ENCODE peak calls at places on chromosomes 11 and 22, in seven cellular contexts. Z, V, R, F, X, D and Q are unnamed samples.

GRCh38 chr11:37465221-37465620 is 867.2 kb upstream of the RAG2 start:
- DNase-seq in V (no peak), Z (peak), D (no peak), R (no peak), F (no peak), X (peak), Q (no peak)

GRCh38 chr11:2541881-2542361 is 97.1 kb downstream of the KCNQ1 start:
- DNase-seq in V (no peak), F (no peak), Z (no peak), D (no peak), R (no peak), X (no peak), Q (no peak)

GRCh38 chr11:115911656-115912055 is 407.4 kb upstream of the CADM1 start:
- DNase-seq in V (no peak), F (peak), R (no peak), D (no peak), X (no peak), Z (no peak), Q (no peak)

GRCh38 chr11:56849852-56850251 is 101.4 kb upstream of the OR9G4 start:
- DNase-seq in F (no peak), V (no peak), D (no peak), R (no peak), Z (no peak), X (no peak), Q (no peak)

GRCh38 chr11:41201156-41201555 is 258.3 kb downstream of the LRRC4C start:
- DNase-seq in F (peak), V (peak), Z (peak), D (peak), X (peak), R (peak), Q (peak)

GRCh38 chr11:131073167-131073566 is 156.9 kb upstream of the SNX19 start:
- DNase-seq in V (no peak), X (no peak), R (no peak), F (no peak), D (no peak), Z (peak), Q (no peak)

GRCh38 chr11:72471005-72471898 is 36.9 kb upstream of the CLPB start:
- DNase-seq in F (peak), R (peak), V (peak), D (peak), Z (peak), X (peak), Q (peak)

GRCh38 chr11:73506038-73506437 is 91.9 kb downstream of the FAM168A start:
- DNase-seq in X (no peak), Z (no peak), F (no peak), R (no peak), V (no peak), D (no peak), Q (no peak)

GRCh38 chr11:35845860-35846259 is 98.0 kb upstream of the LDLRAD3 start:
- DNase-seq in Z (no peak), X (no peak), F (no peak), V (no peak), R (no peak), D (no peak), Q (no peak)

GRCh38 chr11:67060111-67060522 is 3.5 kb downstream of the RHOD start:
- DNase-seq in D (no peak), X (no peak), Z (peak), V (peak), R (no peak), F (no peak), Q (no peak)

GRCh38 chr22:23220485-23221350 is 40.4 kb downstream of the BCR start:
- DNase-seq in X (no peak), V (no peak), F (no peak), R (no peak), D (peak), Z (peak), Q (no peak)

GRCh38 chr22:43859176-43859575 is 3.1 kb downstream of the SULT4A1 start:
- DNase-seq in D (no peak), F (no peak), R (no peak), X (no peak), Z (no peak), V (no peak), Q (no peak)

GRCh38 chr22:48658871-48659270 is 1168.8 kb downstream of the BRD1 start:
- DNase-seq in X (no peak), F (no peak), Z (no peak), R (no peak), D (no peak), V (no peak), Q (no peak)

GRCh38 chr11:128610765-128611617 is 23.6 kb upstream of the ETS1 start:
- DNase-seq in V (no peak), R (no peak), Z (no peak), X (no peak), F (no peak), D (no peak), Q (no peak)

GRCh38 chr11:46661836-46662235 is 38.6 kb downstream of the ARHGAP1 start:
- DNase-seq in R (no peak), V (no peak), Z (no peak), F (no peak), D (no peak), X (no peak), Q (no peak)

GRCh38 chr11:46663277-46663940 is 37.0 kb downstream of the ARHGAP1 start:
- DNase-seq in V (no peak), Z (peak), F (no peak), R (no peak), X (no peak), D (peak), Q (no peak)

GRCh38 chr11:46657186-46657585 is 39.8 kb downstream of the ATG13 start:
- DNase-seq in F (no peak), X (no peak), Z (no peak), R (no peak), V (no peak), D (peak), Q (no peak)

GRCh38 chr11:46658259-46658658 is 40.9 kb downstream of the ATG13 start:
- DNase-seq in X (no peak), D (peak), F (no peak), R (no peak), Z (peak), V (no peak), Q (peak)

GRCh38 chr11:46659908-46660307 is 40.5 kb downstream of the ARHGAP1 start:
- DNase-seq in D (peak), R (no peak), V (no peak), X (no peak), Z (peak), F (no peak), Q (peak)
- H2BK5ac ChIP-seq in D (no peak), R (no peak), V (no peak), X (no peak), Z (peak), F (no peak), Q (no peak)

GRCh38 chr11:126589492-126589803 is 234.0 kb downstream of the ST3GAL4 start:
- DNase-seq in F (no peak), X (no peak), D (peak), R (no peak), Z (peak), V (no peak), Q (no peak)

GRCh38 chr11:126586303-126586627 is 230.8 kb downstream of the ST3GAL4 start:
- DNase-seq in D (no peak), X (no peak), R (no peak), V (no peak), Z (no peak), F (no peak), Q (no peak)

GRCh38 chr11:126585388-126586302 is 230.2 kb downstream of the ST3GAL4 start:
- DNase-seq in V (peak), X (peak), R (no peak), F (no peak), D (peak), Z (peak), Q (peak)

GRCh38 chr11:126591966-126592489 is 236.5 kb downstream of the ST3GAL4 start:
- DNase-seq in X (no peak), D (no peak), R (no peak), F (no peak), V (no peak), Z (no peak), Q (no peak)

GRCh38 chr11:126588630-126589491 is 233.4 kb downstream of the ST3GAL4 start:
- DNase-seq in X (no peak), R (no peak), F (no peak), V (no peak), D (no peak), Z (no peak), Q (no peak)
- H2BK120ac ChIP-seq in X (no peak), R (no peak), F (no peak), V (no peak), D (no peak), Z (no peak), Q (no peak)

GRCh38 chr11:108569896-108570295 is 23.7 kb downstream of the EXPH5 start:
- DNase-seq in X (no peak), Z (no peak), D (no peak), F (no peak), V (no peak), R (no peak), Q (no peak)

GRCh38 chr11:108574675-108575074 is 18.9 kb downstream of the EXPH5 start:
- DNase-seq in F (no peak), X (no peak), V (no peak), D (no peak), Z (no peak), R (no peak), Q (no peak)

GRCh38 chr11:108568183-108568858 is 25.2 kb downstream of the EXPH5 start:
- DNase-seq in Z (no peak), F (no peak), X (no peak), R (no peak), V (no peak), D (no peak), Q (no peak)

GRCh38 chr11:108565653-108566052 is 27.9 kb downstream of the EXPH5 start:
- DNase-seq in V (no peak), R (no peak), D (no peak), X (no peak), Z (no peak), F (no peak), Q (no peak)

GRCh38 chr11:108571001-108571400 is 22.6 kb downstream of the EXPH5 start:
- DNase-seq in X (no peak), Z (no peak), F (no peak), R (no peak), V (no peak), D (peak), Q (no peak)
- H3K27ac ChIP-seq in X (no peak), Z (no peak), F (no peak), R (no peak), V (no peak), D (peak), Q (no peak)

GRCh38 chr11:13875643-13876042 is 86.9 kb upstream of the SPON1 start:
- DNase-seq in F (peak), V (no peak), Z (no peak), D (no peak), X (no peak), R (no peak), Q (no peak)
- H2BK5ac ChIP-seq in F (no peak), V (no peak), Z (no peak), D (no peak), X (no peak), R (no peak), Q (no peak)

GRCh38 chr11:58616594-58616993 is 5.9 kb upstream of the CNTF start:
- DNase-seq in R (no peak), D (no peak), V (no peak), X (no peak), Z (peak), F (no peak), Q (peak)
- H2BK120ac ChIP-seq in R (no peak), D (no peak), V (no peak), X (no peak), Z (no peak), F (no peak), Q (no peak)

GRCh38 chr11:86811637-86812321 is 11.4 kb downstream of the PRSS23 start:
- DNase-seq in X (peak), R (no peak), D (no peak), F (no peak), V (no peak), Z (peak), Q (peak)
- H3K27ac ChIP-seq in X (no peak), R (no peak), D (peak), F (peak), V (no peak), Z (no peak), Q (peak)

DNA sequence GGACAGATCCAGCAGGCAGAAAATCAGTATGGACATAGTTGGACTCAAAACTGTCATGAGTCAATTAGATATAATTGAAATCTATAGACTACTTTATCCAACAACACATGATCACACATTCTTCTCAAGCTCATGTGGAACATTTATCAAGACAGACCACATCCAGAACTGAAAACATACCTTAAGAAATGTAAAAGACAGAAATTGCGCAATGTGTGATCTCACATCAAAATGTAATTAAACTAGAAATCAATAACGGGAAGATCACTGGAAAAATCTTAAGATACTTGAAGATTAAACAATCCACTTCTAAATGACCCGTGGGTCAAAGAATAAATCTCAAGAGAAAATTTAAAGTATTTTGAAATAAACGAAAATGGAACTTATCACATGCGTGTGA is 435.3 kb downstream of the OPCML start:
- DNase-seq in V (no peak), X (no peak), R (no peak), D (no peak), Z (no peak), F (no peak), Q (no peak)
- H2BK5ac ChIP-seq in V (no peak), X (no peak), R (no peak), D (no peak), Z (no peak), F (no peak), Q (no peak)

GRCh38 chr11:28820296-28820989 is 712.3 kb downstream of the METTL15 start:
- DNase-seq in D (no peak), F (no peak), R (no peak), X (no peak), V (no peak), Z (peak), Q (peak)

GRCh38 chr11:28819741-28820140 is 711.6 kb downstream of the METTL15 start:
- DNase-seq in F (no peak), V (no peak), D (no peak), R (no peak), X (no peak), Z (no peak), Q (no peak)

DNA sequence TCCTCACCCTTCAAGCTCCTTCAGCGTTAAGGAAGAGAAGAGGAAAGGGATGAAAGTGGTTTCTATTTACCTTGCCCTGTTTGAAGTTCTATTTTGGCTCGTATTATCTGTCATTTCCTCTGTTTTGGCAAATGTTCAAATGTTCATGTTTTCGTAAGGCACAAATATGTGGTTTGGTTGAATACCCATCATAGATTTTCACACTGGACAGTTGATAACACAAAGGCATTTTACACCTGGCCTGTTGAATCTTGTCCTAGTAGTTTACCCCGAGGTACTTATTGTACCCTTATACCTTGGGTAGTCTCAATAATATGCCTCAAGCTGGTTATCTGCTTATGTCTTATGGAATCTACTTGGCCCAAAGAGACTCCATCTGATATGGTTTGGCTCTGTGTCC is 706.9 kb downstream of the METTL15 start:
- DNase-seq in X (no peak), D (peak), Z (no peak), R (no peak), F (no peak), V (no peak), Q (no peak)
- H2BK120ac ChIP-seq in X (no peak), D (no peak), Z (peak), R (no peak), F (no peak), V (no peak), Q (no peak)

DNA sequence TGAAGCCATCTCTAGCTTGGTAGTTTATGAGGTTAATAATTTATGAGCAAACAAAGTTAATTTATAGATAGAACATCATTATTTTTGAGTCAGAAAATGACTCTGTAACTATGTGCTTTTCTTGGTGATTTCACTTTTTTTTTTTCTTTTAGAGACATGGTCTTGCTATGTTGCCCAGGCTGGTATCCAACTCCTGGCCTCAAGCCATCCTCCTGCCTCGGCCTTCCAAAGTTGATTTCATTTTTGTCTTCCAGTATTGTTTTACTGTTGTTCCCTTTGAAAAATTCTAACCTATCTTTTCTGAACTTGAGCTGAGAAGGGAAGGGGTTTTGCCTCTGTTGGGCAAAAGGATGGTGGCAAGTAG is 706 bp upstream of the CXCR5 start:
- DNase-seq in V (no peak), R (no peak), X (no peak), Z (no peak), F (no peak), D (no peak), Q (no peak)
- H3K27ac ChIP-seq in V (no peak), R (no peak), X (peak), Z (no peak), F (no peak), D (no peak), Q (no peak)

GRCh38 chr11:127390465-127390864 is 389.9 kb upstream of the KIRREL3 start:
- DNase-seq in R (no peak), F (no peak), Z (no peak), V (no peak), X (no peak), D (no peak), Q (no peak)
- H2BK5ac ChIP-seq in R (no peak), F (no peak), Z (no peak), V (no peak), X (no peak), D (no peak), Q (no peak)